ENCODE peak calls at places on chromosomes 12 and 14, in seven cellular contexts. One of them, this sample, is unnamed.

GRCh38 chr12:71504471-71504852 is 64.9 kb downstream of the LGR5 start:
- DNase-seq in stimulated activated naive CD8-positive, alpha-beta T cell treated with anti-CD3 and anti-CD28 coated beads, Interleukin-15, amount 100 ng/mL, for 72 hours: no peak
- DNase-seq in GM03348: no peak
- DNase-seq in NCI-H510A treated with DMSO at 0.1 percent for 48 hours: no peak
- DNase-seq in DMS 273 treated with DMSO at 0.1 percent for 48 hours: peak
- DNase-seq in HTR-8/SVneo: no peak
- DNase-seq in osteocyte: no peak
- DNase-seq in this sample: no peak

GRCh38 chr14:30252800-30253425 is 306.0 kb upstream of the G2E3 start:
- DNase-seq in stimulated activated naive CD8-positive, alpha-beta T cell treated with anti-CD3 and anti-CD28 coated beads, Interleukin-15, amount 100 ng/mL, for 72 hours: no peak
- DNase-seq in GM03348: no peak
- DNase-seq in NCI-H510A treated with DMSO at 0.1 percent for 48 hours: no peak
- DNase-seq in DMS 273 treated with DMSO at 0.1 percent for 48 hours: no peak
- DNase-seq in HTR-8/SVneo: no peak
- DNase-seq in osteocyte: no peak
- DNase-seq in this sample: peak

GRCh38 chr12:120314220-120314619 is 12.1 kb downstream of the SIRT4 start:
- DNase-seq in stimulated activated naive CD8-positive, alpha-beta T cell treated with anti-CD3 and anti-CD28 coated beads, Interleukin-15, amount 100 ng/mL, for 72 hours: no peak
- DNase-seq in GM03348: no peak
- DNase-seq in NCI-H510A treated with DMSO at 0.1 percent for 48 hours: no peak
- DNase-seq in DMS 273 treated with DMSO at 0.1 percent for 48 hours: no peak
- DNase-seq in HTR-8/SVneo: no peak
- DNase-seq in osteocyte: no peak
- DNase-seq in this sample: no peak

GRCh38 chr12:124910561-124911478 is 3.6 kb downstream of the UBC start:
- DNase-seq in stimulated activated naive CD8-positive, alpha-beta T cell treated with anti-CD3 and anti-CD28 coated beads, Interleukin-15, amount 100 ng/mL, for 72 hours: no peak
- DNase-seq in GM03348: no peak
- DNase-seq in NCI-H510A treated with DMSO at 0.1 percent for 48 hours: no peak
- DNase-seq in DMS 273 treated with DMSO at 0.1 percent for 48 hours: no peak
- DNase-seq in HTR-8/SVneo: no peak
- DNase-seq in osteocyte: no peak
- DNase-seq in this sample: no peak

GRCh38 chr12:16027012-16027411 is 115.9 kb downstream of the DERA start:
- DNase-seq in stimulated activated naive CD8-positive, alpha-beta T cell treated with anti-CD3 and anti-CD28 coated beads, Interleukin-15, amount 100 ng/mL, for 72 hours: no peak
- DNase-seq in GM03348: peak
- DNase-seq in NCI-H510A treated with DMSO at 0.1 percent for 48 hours: no peak
- DNase-seq in DMS 273 treated with DMSO at 0.1 percent for 48 hours: no peak
- DNase-seq in HTR-8/SVneo: no peak
- DNase-seq in osteocyte: no peak
- DNase-seq in this sample: no peak

GRCh38 chr12:54442071-54442470 is 23.0 kb upstream of the ITGA5 start:
- DNase-seq in stimulated activated naive CD8-positive, alpha-beta T cell treated with anti-CD3 and anti-CD28 coated beads, Interleukin-15, amount 100 ng/mL, for 72 hours: no peak
- DNase-seq in GM03348: no peak
- DNase-seq in NCI-H510A treated with DMSO at 0.1 percent for 48 hours: no peak
- DNase-seq in DMS 273 treated with DMSO at 0.1 percent for 48 hours: no peak
- DNase-seq in HTR-8/SVneo: no peak
- DNase-seq in osteocyte: no peak
- DNase-seq in this sample: no peak

GRCh38 chr14:91372680-91373495 is 44.7 kb downstream of the CCDC88C start:
- DNase-seq in stimulated activated naive CD8-positive, alpha-beta T cell treated with anti-CD3 and anti-CD28 coated beads, Interleukin-15, amount 100 ng/mL, for 72 hours: peak
- DNase-seq in GM03348: no peak
- DNase-seq in NCI-H510A treated with DMSO at 0.1 percent for 48 hours: peak
- DNase-seq in DMS 273 treated with DMSO at 0.1 percent for 48 hours: no peak
- DNase-seq in HTR-8/SVneo: no peak
- DNase-seq in osteocyte: no peak
- DNase-seq in this sample: no peak

GRCh38 chr14:77241955-77242354 is 29.1 kb downstream of the NGB start:
- DNase-seq in stimulated activated naive CD8-positive, alpha-beta T cell treated with anti-CD3 and anti-CD28 coated beads, Interleukin-15, amount 100 ng/mL, for 72 hours: no peak
- DNase-seq in GM03348: no peak
- DNase-seq in NCI-H510A treated with DMSO at 0.1 percent for 48 hours: no peak
- DNase-seq in DMS 273 treated with DMSO at 0.1 percent for 48 hours: no peak
- DNase-seq in HTR-8/SVneo: no peak
- DNase-seq in osteocyte: no peak
- DNase-seq in this sample: peak

GRCh38 chr12:6550294-6551062 is 5.4 kb downstream of the IFFO1 start:
- DNase-seq in stimulated activated naive CD8-positive, alpha-beta T cell treated with anti-CD3 and anti-CD28 coated beads, Interleukin-15, amount 100 ng/mL, for 72 hours: no peak
- DNase-seq in GM03348: no peak
- DNase-seq in NCI-H510A treated with DMSO at 0.1 percent for 48 hours: no peak
- DNase-seq in DMS 273 treated with DMSO at 0.1 percent for 48 hours: no peak
- DNase-seq in HTR-8/SVneo: no peak
- DNase-seq in osteocyte: no peak
- DNase-seq in this sample: no peak

GRCh38 chr12:95487024-95487423 is 13.1 kb downstream of the METAP2 start:
- DNase-seq in stimulated activated naive CD8-positive, alpha-beta T cell treated with anti-CD3 and anti-CD28 coated beads, Interleukin-15, amount 100 ng/mL, for 72 hours: no peak
- DNase-seq in GM03348: no peak
- DNase-seq in NCI-H510A treated with DMSO at 0.1 percent for 48 hours: no peak
- DNase-seq in DMS 273 treated with DMSO at 0.1 percent for 48 hours: no peak
- DNase-seq in HTR-8/SVneo: no peak
- DNase-seq in osteocyte: no peak
- DNase-seq in this sample: no peak

This sample was measured in AG08395.